ENCODE peak calls at places on chromosome X, in four cellular contexts. G is aorta; D is small intestine; B is naive thymus-derived CD4-positive, alpha-beta T cell. I is an unnamed sample.

GRCh38 chrX:150363561-150364346 is 637 bp downstream of the MAMLD1 start:
- DNase-seq in G (peak; percentile 62), D (no peak), B (peak; percentile 29), I (no peak)

GRCh38 chrX:118396113-118396512 is 50.2 kb downstream of the WDR44 start:
- DNase-seq in B (no peak), D (no peak), G (no peak), I (no peak)

GRCh38 chrX:131985526-131986049 is 37.5 kb upstream of the STK26 start:
- DNase-seq in G (no peak), B (no peak), D (no peak), I (peak; percentile 41)

GRCh38 chrX:24395775-24396174 is 35.3 kb downstream of the SUPT20HL1 start:
- DNase-seq in B (peak; percentile 20), D (peak; percentile 69), G (no peak), I (no peak)

GRCh38 chrX:68647156-68647957 is at the start of gene STARD8:
- DNase-seq in B (no peak), D (no peak), G (peak; percentile 62), I (no peak)

GRCh38 chrX:1011632-1012283 is 200.7 kb downstream of the CRLF2 start:
- DNase-seq in D (no peak), B (no peak), G (no peak), I (no peak)

GRCh38 chrX:81174286-81174685 is 27.4 kb downstream of the HMGN5 start:
- DNase-seq in D (peak; percentile 26), G (no peak), B (no peak), I (no peak)

GRCh38 chrX:79413009-79413408 is 45.9 kb upstream of the ITM2A start:
- DNase-seq in B (no peak), D (peak; percentile 1), G (no peak), I (no peak)

GRCh38 chrX:108541286-108541685 is 101.6 kb downstream of the COL4A5 start:
- DNase-seq in G (no peak), D (no peak), B (no peak), I (no peak)

GRCh38 chrX:31186693-31187338 is 115.0 kb upstream of the FTHL17 start:
- DNase-seq in B (no peak), D (no peak), G (no peak), I (no peak)
- H3K27ac ChIP-seq in B (no peak overlapping the region), D (no peak overlapping the region), G (no peak overlapping the region), I (no peak overlapping the region)

GRCh38 chrX:130893356-130894085 is 9.5 kb downstream of the ENOX2 start:
- DNase-seq in G (no peak), B (no peak), D (peak; percentile 68), I (no peak)
- H3K27ac ChIP-seq in G (no peak overlapping the region), B (no peak overlapping the region), D (no peak overlapping the region), I (no peak overlapping the region)

DNA sequence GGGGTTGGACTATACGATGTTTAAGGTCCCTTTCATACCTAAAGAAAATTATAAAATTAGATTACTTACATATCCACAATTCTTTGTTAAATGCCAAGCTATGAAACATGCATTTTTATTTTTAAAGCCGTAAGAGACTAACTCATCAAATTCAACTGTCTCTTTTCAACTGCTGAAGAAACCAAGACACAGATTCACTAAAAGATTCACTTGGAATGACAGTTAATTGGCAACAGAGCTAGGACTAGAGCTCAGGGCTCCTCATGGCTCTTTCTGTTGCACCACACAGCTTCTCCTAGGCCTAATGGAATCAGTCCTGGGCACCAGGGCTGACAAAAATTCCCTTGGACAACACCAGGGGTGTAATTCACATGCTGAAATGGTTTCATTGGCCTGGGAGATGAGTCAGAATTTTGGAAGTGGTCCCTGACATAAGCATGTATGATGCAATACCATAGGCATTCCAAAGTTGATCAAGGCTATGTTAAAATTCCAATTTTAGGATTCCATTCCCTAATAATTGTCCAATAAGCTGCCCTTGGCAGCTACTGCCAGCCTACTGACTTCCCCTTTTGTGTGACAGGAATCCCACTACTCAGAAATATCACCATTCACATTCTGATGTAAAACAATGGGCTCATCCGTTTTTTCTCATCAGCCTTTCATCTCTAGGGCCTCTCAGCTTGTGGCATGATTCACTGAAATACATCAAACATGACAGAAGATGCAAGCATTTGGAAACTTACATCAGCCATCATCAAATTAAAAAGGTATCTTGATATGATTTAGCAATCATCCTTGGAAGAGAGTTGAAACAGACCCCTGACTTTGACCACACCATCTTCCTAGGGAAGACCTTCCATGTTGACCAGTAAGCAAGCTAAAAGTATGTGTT is 54.2 kb downstream of the PLAC1 start:
- DNase-seq in D (no peak), G (no peak), B (no peak), I (no peak)
- H3K27ac ChIP-seq in D (no peak overlapping the region), G (no peak overlapping the region), B (no peak overlapping the region), I (peak overlapping the region; percentile 87)

GRCh38 chrX:147478899-147479298 is 432.8 kb upstream of the FMR1 start:
- DNase-seq in G (no peak), B (no peak), D (no peak), I (no peak)
- H3K27ac ChIP-seq in G (no peak overlapping the region), B (no peak overlapping the region), D (no peak overlapping the region), I (no peak overlapping the region)

DNA sequence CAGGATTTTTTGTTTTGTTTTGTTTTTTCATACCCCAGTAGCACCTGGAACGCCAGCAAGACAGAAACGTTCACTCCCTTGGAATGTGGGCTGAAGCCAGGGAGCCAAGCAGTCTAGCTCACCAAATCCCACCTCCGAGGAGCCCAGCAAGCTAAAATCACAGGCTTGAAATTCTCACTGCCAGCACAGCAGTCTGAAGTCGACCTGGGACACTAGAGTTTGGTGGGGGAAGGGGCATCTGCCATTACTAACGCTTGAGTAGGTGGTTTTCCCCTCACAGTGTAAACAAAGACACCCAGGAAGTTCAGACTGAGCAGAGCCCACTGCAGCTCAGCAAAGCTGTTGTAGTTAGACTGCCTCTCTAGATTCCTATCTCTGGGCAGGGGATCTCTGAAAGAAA is 99.6 kb upstream of the FGF16 start:
- DNase-seq in B (no peak), D (no peak), G (no peak), I (no peak)
- H3K27ac ChIP-seq in B (no peak overlapping the region), D (no peak overlapping the region), G (peak overlapping the region; percentile 83), I (no peak overlapping the region)